ENCODE peak calls at places on chromosomes 16 and 17, in four cellular contexts. One of them, this sample, is unnamed.

GRCh38 chr16:27779719-27780161 is 229.8 kb downstream of the KATNIP start:
- DNase-seq in lower leg skin: no peak
- DNase-seq in hepatocyte: peak
- DNase-seq in small intestine: no peak
- DNase-seq in this sample: peak

GRCh38 chr16:88560722-88561484 is 9.3 kb upstream of the ZC3H18 start:
- DNase-seq in lower leg skin: no peak
- DNase-seq in hepatocyte: peak
- DNase-seq in small intestine: no peak
- DNase-seq in this sample: peak

GRCh38 chr16:65895906-65896305 is 470.6 kb upstream of the CDH5 start:
- DNase-seq in lower leg skin: no peak
- DNase-seq in hepatocyte: no peak
- DNase-seq in small intestine: no peak
- DNase-seq in this sample: no peak

GRCh38 chr17:49990921-49991320 is 4.1 kb downstream of the DLX3 start:
- DNase-seq in lower leg skin: peak
- DNase-seq in hepatocyte: no peak
- DNase-seq in small intestine: no peak
- DNase-seq in this sample: no peak

GRCh38 chr17:46053911-46054534 is 55.0 kb downstream of the STH start:
- DNase-seq in lower leg skin: no peak
- DNase-seq in hepatocyte: no peak
- DNase-seq in small intestine: no peak
- DNase-seq in this sample: no peak

GRCh38 chr17:76772842-76773521 is 35.1 kb downstream of the MFSD11 start:
- DNase-seq in lower leg skin: no peak
- DNase-seq in hepatocyte: peak
- DNase-seq in small intestine: no peak
- DNase-seq in this sample: no peak

GRCh38 chr16:30805056-30805369 is 18.0 kb upstream of the ZNF629 start:
- DNase-seq in lower leg skin: no peak
- DNase-seq in hepatocyte: no peak
- DNase-seq in small intestine: no peak
- DNase-seq in this sample: no peak

GRCh38 chr16:67884-68789 is 4.3 kb downstream of the RHBDF1 start:
- DNase-seq in lower leg skin: no peak
- DNase-seq in hepatocyte: no peak
- DNase-seq in small intestine: no peak
- DNase-seq in this sample: no peak

GRCh38 chr16:15976225-15976812 is 26.9 kb downstream of the ABCC1 start:
- DNase-seq in lower leg skin: no peak
- DNase-seq in hepatocyte: no peak
- DNase-seq in small intestine: no peak
- DNase-seq in this sample: no peak

GRCh38 chr17:57986841-57987581 is 1.0 kb downstream of the VEZF1 start:
- DNase-seq in lower leg skin: peak
- DNase-seq in hepatocyte: peak
- DNase-seq in small intestine: peak
- DNase-seq in this sample: peak

GRCh38 chr17:42950044-42950783 is 14.0 kb downstream of the AARSD1 start:
- DNase-seq in lower leg skin: no peak
- DNase-seq in hepatocyte: no peak
- DNase-seq in small intestine: no peak
- DNase-seq in this sample: no peak

GRCh38 chr16:72932050-72932449 is 115.9 kb downstream of the ZFHX3 start:
- DNase-seq in lower leg skin: no peak
- DNase-seq in hepatocyte: no peak
- DNase-seq in small intestine: no peak
- DNase-seq in this sample: no peak

GRCh38 chr17:35795007-35795870 is at the start of gene MMP28:
- DNase-seq in lower leg skin: peak
- DNase-seq in hepatocyte: peak
- DNase-seq in small intestine: peak
- DNase-seq in this sample: peak

GRCh38 chr17:34393401-34393800 is 30.4 kb upstream of the CCL1 start:
- DNase-seq in lower leg skin: peak
- DNase-seq in hepatocyte: no peak
- DNase-seq in small intestine: no peak
- DNase-seq in this sample: no peak

GRCh38 chr16:12320298-12320706 is 343.8 kb downstream of the SNX29 start:
- DNase-seq in lower leg skin: no peak
- DNase-seq in hepatocyte: no peak
- DNase-seq in small intestine: no peak
- DNase-seq in this sample: peak

GRCh38 chr16:69071036-69071435 is 34.4 kb upstream of the HAS3 start:
- DNase-seq in lower leg skin: no peak
- DNase-seq in hepatocyte: no peak
- DNase-seq in small intestine: no peak
- DNase-seq in this sample: no peak

GRCh38 chr17:79748296-79749099 is 17.8 kb downstream of the ENPP7 start:
- DNase-seq in lower leg skin: no peak
- DNase-seq in hepatocyte: no peak
- DNase-seq in small intestine: no peak
- DNase-seq in this sample: no peak

GRCh38 chr16:86547286-86547685 is 7.7 kb downstream of the MTHFSD start:
- DNase-seq in lower leg skin: no peak
- DNase-seq in hepatocyte: no peak
- DNase-seq in small intestine: no peak
- DNase-seq in this sample: no peak

GRCh38 chr16:82340531-82340930 is 170.5 kb upstream of the MPHOSPH6 start:
- DNase-seq in lower leg skin: no peak
- DNase-seq in hepatocyte: no peak
- DNase-seq in small intestine: no peak
- DNase-seq in this sample: no peak

GRCh38 chr17:43754947-43755346 is 3.6 kb downstream of the SOST start:
- DNase-seq in lower leg skin: no peak
- DNase-seq in hepatocyte: no peak
- DNase-seq in small intestine: no peak
- DNase-seq in this sample: no peak

GRCh38 chr17:60792250-60792898 is 114.7 kb downstream of the BCAS3 start:
- DNase-seq in lower leg skin: no peak
- DNase-seq in hepatocyte: no peak
- DNase-seq in small intestine: no peak
- DNase-seq in this sample: no peak

GRCh38 chr17:17086585-17086984 is 44.3 kb downstream of the MPRIP start:
- DNase-seq in lower leg skin: peak
- DNase-seq in hepatocyte: no peak
- DNase-seq in small intestine: no peak
- DNase-seq in this sample: no peak

GRCh38 chr17:82034371-82035011 is 3.0 kb downstream of the DCXR start:
- DNase-seq in lower leg skin: no peak
- DNase-seq in hepatocyte: no peak
- DNase-seq in small intestine: no peak
- DNase-seq in this sample: no peak

GRCh38 chr17:17365476-17366110 is 62.4 kb downstream of the NT5M start:
- DNase-seq in lower leg skin: no peak
- DNase-seq in hepatocyte: no peak
- DNase-seq in small intestine: no peak
- DNase-seq in this sample: no peak

GRCh38 chr16:46568472-46569230 is 52.5 kb downstream of the SHCBP1 start:
- DNase-seq in lower leg skin: no peak
- DNase-seq in hepatocyte: no peak
- DNase-seq in small intestine: no peak
- DNase-seq in this sample: no peak

GRCh38 chr16:58847902-58848661 is 114.0 kb upstream of the GOT2 start:
- DNase-seq in lower leg skin: no peak
- DNase-seq in hepatocyte: no peak
- DNase-seq in small intestine: no peak
- DNase-seq in this sample: no peak

GRCh38 chr17:6108382-6108781 is 38.2 kb downstream of the WSCD1 start:
- DNase-seq in lower leg skin: no peak
- DNase-seq in hepatocyte: no peak
- DNase-seq in small intestine: peak
- DNase-seq in this sample: no peak

GRCh38 chr16:1079786-1080525 is 7.4 kb downstream of the SSTR5 start:
- DNase-seq in lower leg skin: no peak
- DNase-seq in hepatocyte: no peak
- DNase-seq in small intestine: no peak
- DNase-seq in this sample: no peak

GRCh38 chr16:77937473-77938195 is 84.7 kb upstream of the CLEC3A start:
- DNase-seq in lower leg skin: no peak
- DNase-seq in hepatocyte: no peak
- DNase-seq in small intestine: no peak
- DNase-seq in this sample: no peak

GRCh38 chr17:78394209-78394608 is 15.8 kb downstream of the PGS1 start:
- DNase-seq in lower leg skin: no peak
- DNase-seq in hepatocyte: no peak
- DNase-seq in small intestine: no peak
- DNase-seq in this sample: peak

GRCh38 chr17:57329380-57330214 is 73.3 kb downstream of the MSI2 start:
- DNase-seq in lower leg skin: no peak
- DNase-seq in hepatocyte: no peak
- DNase-seq in small intestine: no peak
- DNase-seq in this sample: peak

GRCh38 chr17:76548378-76549214 is 8.8 kb downstream of the PRCD start:
- DNase-seq in lower leg skin: no peak
- DNase-seq in hepatocyte: no peak
- DNase-seq in small intestine: no peak
- DNase-seq in this sample: peak

GRCh38 chr16:67936876-67937605 is 391 bp upstream of the PSMB10 start:
- DNase-seq in lower leg skin: no peak
- DNase-seq in hepatocyte: no peak
- DNase-seq in small intestine: peak
- DNase-seq in this sample: no peak

GRCh38 chr16:3003582-3004270 is 9.0 kb upstream of the CLDN9 start:
- DNase-seq in lower leg skin: peak
- DNase-seq in hepatocyte: peak
- DNase-seq in small intestine: peak
- DNase-seq in this sample: peak

GRCh38 chr17:77498875-77499698 is 358.3 kb downstream of the SEC14L1 start:
- DNase-seq in lower leg skin: peak
- DNase-seq in hepatocyte: peak
- DNase-seq in small intestine: no peak
- DNase-seq in this sample: no peak